ENCODE peak calls at places on chromosomes 16 and 17, in nine cellular contexts. E, R, G, B, C, X, J, P and Y are unnamed samples. For H3K4me1, the result is how much of the 10 kb centered on the place peaks cover.

GRCh38 chr16:85718153-85718477 is 29.4 kb upstream of the GINS2 start:
- DNase-seq in P (no peak), G (no peak), J (no peak), B (no peak), E (no peak), C (no peak), X (no peak), R (no peak), Y (no peak)

GRCh38 chr17:305090-305976 is 47.3 kb downstream of the RPH3AL start:
- DNase-seq in J (no peak), P (no peak), G (no peak), B (no peak), R (no peak), X (no peak), C (no peak), E (peak), Y (no peak)

GRCh38 chr17:956905-957304 is 22.7 kb downstream of the NXN start:
- DNase-seq in P (no peak), X (no peak), E (peak), C (peak), J (no peak), G (no peak), B (no peak), R (no peak), Y (no peak)

GRCh38 chr17:40490289-40490853 is 11.1 kb downstream of the TNS4 start:
- DNase-seq in R (peak), B (no peak), J (peak), G (no peak), X (no peak), E (peak), P (no peak), C (peak), Y (peak)

GRCh38 chr16:88005148-88005547 is 53.9 kb downstream of the BANP start:
- DNase-seq in G (no peak), X (no peak), J (no peak), R (no peak), P (no peak), C (no peak), B (no peak), E (no peak), Y (no peak)

GRCh38 chr17:62017496-62017895 is 47.6 kb downstream of the MED13 start:
- DNase-seq in B (no peak), G (no peak), C (no peak), X (no peak), J (peak), R (no peak), E (peak), P (no peak), Y (no peak)

GRCh38 chr16:25707553-25707952 is 15.8 kb downstream of the HS3ST4 start:
- DNase-seq in G (no peak), C (no peak), E (no peak), J (no peak), P (no peak), B (no peak), R (no peak), X (no peak), Y (no peak)

GRCh38 chr16:72051818-72052217 is 2.5 kb upstream of the HP start:
- DNase-seq in J (no peak), G (no peak), E (no peak), R (no peak), P (no peak), C (no peak), X (no peak), B (no peak), Y (no peak)

GRCh38 chr17:76476736-76477135 is 9.3 kb downstream of the AANAT start:
- DNase-seq in P (no peak), B (no peak), X (no peak), C (no peak), E (no peak), J (no peak), R (no peak), G (no peak), Y (no peak)

GRCh38 chr16:11234884-11235702 is 20.9 kb downstream of the SOCS1 start:
- DNase-seq in C (no peak), E (no peak), X (no peak), G (no peak), P (no peak), B (no peak), R (no peak), J (peak), Y (no peak)

GRCh38 chr16:24382929-24383328 is 126.8 kb downstream of the CACNG3 start:
- DNase-seq in J (no peak), G (no peak), B (no peak), X (no peak), P (no peak), R (no peak), C (no peak), E (no peak), Y (no peak)

GRCh38 chr16:56181401-56181800 is 9.9 kb upstream of the GNAO1 start:
- DNase-seq in G (no peak), C (no peak), E (no peak), J (no peak), X (no peak), P (no peak), B (no peak), R (no peak), Y (no peak)

GRCh38 chr17:4365628-4366311 is 705 bp downstream of the UBE2G1 start:
- DNase-seq in X (peak), P (no peak), E (peak), C (peak), J (no peak), R (no peak), G (no peak), B (no peak), Y (peak)

GRCh38 chr16:27547134-27547533 is 2.6 kb downstream of the GTF3C1 start:
- DNase-seq in E (no peak), G (no peak), B (no peak), J (peak), X (no peak), R (no peak), C (peak), P (no peak), Y (no peak)

GRCh38 chr17:77372444-77373297 is 231.9 kb downstream of the SEC14L1 start:
- DNase-seq in X (peak), G (no peak), R (peak), C (peak), B (peak), J (peak), P (peak), E (no peak), Y (peak)

GRCh38 chr16:78392585-78393195 is 293.2 kb downstream of the WWOX start:
- DNase-seq in P (no peak), R (no peak), C (no peak), J (no peak), E (no peak), B (no peak), G (no peak), X (no peak), Y (no peak)

GRCh38 chr17:40559016-40559853 is 6.0 kb downstream of the CCR7 start:
- DNase-seq in P (peak), C (peak), B (no peak), G (no peak), R (no peak), E (no peak), X (no peak), J (no peak), Y (peak)

GRCh38 chr16:482468-483185 is 44.9 kb upstream of the CAPN15 start:
- DNase-seq in R (no peak), E (no peak), B (no peak), P (no peak), C (no peak), G (no peak), J (no peak), X (no peak), Y (no peak)

GRCh38 chr16:30066882-30067583 is 1.5 kb downstream of the ALDOA start:
- DNase-seq in R (no peak), J (no peak), P (peak), G (no peak), X (peak), E (no peak), B (no peak), C (no peak), Y (no peak)
- TF ChIP-seq POLR2A in R (no peak), J (no peak), P (no peak), G (no peak), X (no peak), E (no peak), B (peak), C (no peak), Y (no peak)

GRCh38 chr16:3051009-3051408 is 4.6 kb downstream of the MMP25 start:
- DNase-seq in J (no peak), R (no peak), E (no peak), X (no peak), P (no peak), C (no peak), G (no peak), B (no peak), Y (no peak)
- TF ChIP-seq CTCF in J (no peak), R (no peak), E (no peak), X (no peak), P (no peak), C (no peak), G (no peak), B (no peak), Y (no peak)

GRCh38 chr17:65057520-65058075 is 1.1 kb upstream of the GNA13 start:
- DNase-seq in P (no peak), B (no peak), R (peak), C (peak), X (peak), E (peak), G (no peak), J (no peak), Y (no peak)

GRCh38 chr17:65058151-65058550 is 1.6 kb upstream of the GNA13 start:
- DNase-seq in B (no peak), E (no peak), C (no peak), P (no peak), X (no peak), G (no peak), R (no peak), J (no peak), Y (no peak)

GRCh38 chr17:65055280-65055707 is 1.2 kb downstream of the GNA13 start:
- DNase-seq in C (no peak), G (no peak), B (no peak), J (no peak), E (no peak), R (no peak), P (no peak), X (no peak), Y (no peak)

GRCh38 chr17:65054602-65055001 is 1.9 kb downstream of the GNA13 start:
- DNase-seq in J (no peak), B (no peak), P (no peak), X (no peak), G (no peak), C (no peak), E (no peak), R (no peak), Y (no peak)

DNA sequence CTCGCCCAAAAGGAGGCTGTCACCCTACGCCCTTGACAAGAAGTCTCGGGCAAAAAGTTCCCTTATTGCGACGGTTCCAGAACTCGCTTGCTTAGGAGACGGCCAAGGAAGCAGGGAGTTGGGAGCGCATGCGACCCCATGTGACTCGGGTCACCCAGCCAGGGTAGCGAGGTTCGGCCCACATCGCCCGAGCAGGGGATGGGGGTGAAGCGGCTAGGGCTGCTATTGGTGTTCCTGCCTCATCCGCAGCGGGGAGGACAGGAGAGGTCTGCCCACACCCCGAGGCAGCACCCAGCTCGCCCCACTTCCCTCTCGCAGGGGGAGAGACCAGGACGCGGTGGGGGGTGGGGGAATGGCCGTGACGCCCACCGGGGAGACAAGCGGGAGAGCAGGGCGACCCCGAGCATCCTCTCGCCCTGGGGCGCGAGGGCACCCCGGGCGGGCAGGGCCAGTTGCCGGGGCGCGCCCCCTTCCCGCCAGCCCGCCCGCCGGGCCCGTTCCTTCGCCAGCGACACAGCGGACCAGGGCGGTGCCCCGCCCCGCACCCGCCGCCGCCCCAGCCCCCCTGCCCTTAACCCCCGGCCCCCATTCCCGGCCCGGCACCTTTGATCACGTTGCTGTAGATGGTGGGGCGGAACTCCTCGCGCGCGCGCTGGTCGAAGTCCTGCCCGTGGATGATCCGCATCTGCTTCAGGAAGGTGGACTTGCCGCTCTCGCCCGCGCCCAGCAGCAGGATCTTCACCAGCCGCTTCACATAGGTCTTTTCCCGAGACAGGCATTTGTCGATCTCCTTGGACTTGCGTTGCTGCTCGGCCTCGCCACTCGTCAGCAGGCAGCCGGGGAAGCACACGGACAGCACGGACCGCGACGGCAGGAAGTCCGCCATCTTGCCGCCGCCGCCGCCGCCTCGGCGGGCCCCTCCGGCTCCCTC is 567 bp downstream of the GNA13 start:
- DNase-seq in R (peak), E (peak), G (peak), X (peak), B (peak), P (peak), C (peak), J (peak), Y (peak)
- H3K4me1 ChIP-seq in R (half or more), E (under half), G (under half), X (under half), B (under half), P (under half), C (under half), J (under half), Y (under half)

GRCh38 chr17:81914103-81914850 is 3.1 kb upstream of the PCYT2 start:
- DNase-seq in J (no peak), P (no peak), R (no peak), E (no peak), X (no peak), B (no peak), G (no peak), C (no peak), Y (no peak)

GRCh38 chr17:81918762-81919545 is 978 bp upstream of the SIRT7 start:
- DNase-seq in J (no peak), G (no peak), B (no peak), C (no peak), X (no peak), R (no peak), P (peak), E (no peak), Y (no peak)

GRCh38 chr17:81920612-81921530 is 2.9 kb upstream of the SIRT7 start:
- DNase-seq in B (no peak), R (no peak), J (no peak), G (no peak), P (no peak), E (no peak), C (no peak), X (no peak), Y (no peak)

GRCh38 chr17:81915331-81915730 is 2.6 kb downstream of the SIRT7 start:
- DNase-seq in X (no peak), J (no peak), B (no peak), G (no peak), P (no peak), C (no peak), E (no peak), R (no peak), Y (no peak)

GRCh38 chr17:81917565-81918332 is at the start of gene SIRT7:
- DNase-seq in P (peak), G (peak), R (peak), E (peak), B (peak), C (peak), J (peak), X (peak), Y (peak)
- TF ChIP-seq POLR2A in P (peak), G (peak), R (no peak), E (peak), B (peak), C (peak), J (no peak), X (peak), Y (no peak)

DNA sequence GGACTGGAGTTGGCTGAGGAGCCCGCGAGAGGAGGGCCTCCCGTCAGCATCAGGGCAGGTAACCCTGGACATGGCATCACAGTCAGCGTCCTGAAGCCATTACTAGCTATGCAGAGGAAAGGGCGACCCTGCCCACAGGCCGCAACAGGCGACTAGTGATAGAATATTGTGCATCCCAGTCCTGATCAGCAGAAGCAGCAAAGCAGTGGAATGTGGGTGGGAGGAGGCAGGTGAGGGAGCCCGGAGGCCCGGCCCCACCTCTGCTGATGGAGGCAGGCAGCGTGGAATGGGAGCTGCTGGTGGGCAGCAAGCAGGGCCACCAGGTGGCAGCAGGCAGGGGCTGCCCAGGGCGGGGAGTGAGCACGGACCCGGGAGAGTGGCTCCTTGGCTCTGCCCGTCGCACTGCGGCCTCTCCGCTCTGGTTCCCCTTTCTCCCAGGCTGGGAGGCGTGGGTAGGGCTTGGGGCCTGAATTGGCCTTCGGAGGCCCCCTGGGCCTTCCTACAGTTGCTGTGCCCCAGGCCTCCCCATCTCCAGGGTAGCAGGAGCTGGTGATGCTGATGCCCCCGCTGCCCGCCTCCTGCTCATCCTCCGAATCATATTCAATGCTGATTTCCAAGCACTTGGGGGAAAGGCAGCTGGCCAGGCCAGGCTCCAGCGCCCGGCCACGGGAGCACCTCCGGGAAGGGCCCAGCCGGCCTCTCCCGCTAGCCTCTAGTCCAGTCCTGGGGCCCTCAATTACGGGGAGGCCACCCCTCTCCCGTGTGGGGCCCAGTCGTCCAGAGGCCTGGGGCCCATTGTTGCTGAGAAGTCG is 20.2 kb downstream of the TSPOAP1 start:
- DNase-seq in X (no peak), E (peak), J (no peak), R (no peak), G (no peak), C (no peak), B (peak), P (no peak), Y (no peak)
- TF ChIP-seq CTCF in X (peak), E (peak), J (peak), R (no peak), G (peak), C (no peak), B (peak), P (no peak), Y (no peak)